ENCODE peak calls at places on chromosomes 7 and 10, in four cellular contexts. One of them, this sample, is unnamed.

GRCh38 chr7:129828078-129828762 is 124.5 kb downstream of the UBE2H start:
- DNase-seq in IMR-90: no peak
- DNase-seq in H1: no peak
- DNase-seq in GM12878: no peak
- DNase-seq in this sample: no peak

GRCh38 chr10:60578217-60578616 is 188.5 kb upstream of the ANK3 start:
- DNase-seq in IMR-90: no peak
- DNase-seq in H1: no peak
- DNase-seq in GM12878: no peak
- DNase-seq in this sample: no peak

GRCh38 chr10:119667562-119668328 is 16.6 kb downstream of the BAG3 start:
- DNase-seq in IMR-90: peak
- DNase-seq in H1: peak
- DNase-seq in GM12878: no peak
- DNase-seq in this sample: peak

GRCh38 chr7:87220734-87221215 is 1.2 kb upstream of the TMEM243 start:
- DNase-seq in IMR-90: no peak
- DNase-seq in H1: no peak
- DNase-seq in GM12878: no peak
- DNase-seq in this sample: no peak

GRCh38 chr10:72084094-72084459 is 4.3 kb downstream of the SPOCK2 start:
- DNase-seq in IMR-90: no peak
- DNase-seq in H1: no peak
- DNase-seq in GM12878: no peak
- DNase-seq in this sample: no peak

GRCh38 chr10:102599565-102600327 is 44.5 kb upstream of the TRIM8 start:
- DNase-seq in IMR-90: no peak
- DNase-seq in H1: no peak
- DNase-seq in GM12878: no peak
- DNase-seq in this sample: peak

GRCh38 chr7:138979226-138979979 is 1.8 kb downstream of the KIAA1549 start:
- DNase-seq in IMR-90: peak
- DNase-seq in H1: no peak
- DNase-seq in GM12878: no peak
- DNase-seq in this sample: no peak

GRCh38 chr7:148474421-148474820 is 116.1 kb upstream of the C7orf33 start:
- DNase-seq in IMR-90: no peak
- DNase-seq in H1: no peak
- DNase-seq in GM12878: no peak
- DNase-seq in this sample: no peak

GRCh38 chr7:124780056-124780455 is 14.5 kb upstream of the GPR37 start:
- DNase-seq in IMR-90: no peak
- DNase-seq in H1: no peak
- DNase-seq in GM12878: no peak
- DNase-seq in this sample: no peak

GRCh38 chr7:128726031-128726430 is 13.1 kb upstream of the CALU start:
- DNase-seq in IMR-90: no peak
- DNase-seq in H1: no peak
- DNase-seq in GM12878: no peak
- DNase-seq in this sample: no peak

GRCh38 chr7:48760528-48761265 is 163.7 kb upstream of the CDC14C start:
- DNase-seq in IMR-90: no peak
- DNase-seq in H1: no peak
- DNase-seq in GM12878: no peak
- DNase-seq in this sample: no peak

GRCh38 chr7:111752022-111752582 is 189.8 kb upstream of the IMMP2L start:
- DNase-seq in IMR-90: peak
- DNase-seq in H1: no peak
- DNase-seq in GM12878: no peak
- DNase-seq in this sample: peak

GRCh38 chr7:150585199-150585598 is 18.0 kb downstream of the GIMAP4 start:
- DNase-seq in IMR-90: no peak
- DNase-seq in H1: no peak
- DNase-seq in GM12878: no peak
- DNase-seq in this sample: no peak

GRCh38 chr7:55052726-55053431 is 34.1 kb downstream of the EGFR start:
- DNase-seq in IMR-90: peak
- DNase-seq in H1: no peak
- DNase-seq in GM12878: no peak
- DNase-seq in this sample: no peak

GRCh38 chr7:98163269-98163668 is 48.0 kb upstream of the BHLHA15 start:
- DNase-seq in IMR-90: no peak
- DNase-seq in H1: no peak
- DNase-seq in GM12878: no peak
- DNase-seq in this sample: no peak

GRCh38 chr10:6171891-6172354 is 30.8 kb upstream of the PFKFB3 start:
- DNase-seq in IMR-90: peak
- DNase-seq in H1: no peak
- DNase-seq in GM12878: peak
- DNase-seq in this sample: no peak

GRCh38 chr10:114822771-114823463 is 1.3 kb downstream of the FHIP2A start:
- DNase-seq in IMR-90: peak
- DNase-seq in H1: no peak
- DNase-seq in GM12878: no peak
- DNase-seq in this sample: no peak

GRCh38 chr7:147412782-147413186 is 1177.8 kb upstream of the C7orf33 start:
- DNase-seq in IMR-90: peak
- DNase-seq in H1: no peak
- DNase-seq in GM12878: no peak
- DNase-seq in this sample: no peak

DNA sequence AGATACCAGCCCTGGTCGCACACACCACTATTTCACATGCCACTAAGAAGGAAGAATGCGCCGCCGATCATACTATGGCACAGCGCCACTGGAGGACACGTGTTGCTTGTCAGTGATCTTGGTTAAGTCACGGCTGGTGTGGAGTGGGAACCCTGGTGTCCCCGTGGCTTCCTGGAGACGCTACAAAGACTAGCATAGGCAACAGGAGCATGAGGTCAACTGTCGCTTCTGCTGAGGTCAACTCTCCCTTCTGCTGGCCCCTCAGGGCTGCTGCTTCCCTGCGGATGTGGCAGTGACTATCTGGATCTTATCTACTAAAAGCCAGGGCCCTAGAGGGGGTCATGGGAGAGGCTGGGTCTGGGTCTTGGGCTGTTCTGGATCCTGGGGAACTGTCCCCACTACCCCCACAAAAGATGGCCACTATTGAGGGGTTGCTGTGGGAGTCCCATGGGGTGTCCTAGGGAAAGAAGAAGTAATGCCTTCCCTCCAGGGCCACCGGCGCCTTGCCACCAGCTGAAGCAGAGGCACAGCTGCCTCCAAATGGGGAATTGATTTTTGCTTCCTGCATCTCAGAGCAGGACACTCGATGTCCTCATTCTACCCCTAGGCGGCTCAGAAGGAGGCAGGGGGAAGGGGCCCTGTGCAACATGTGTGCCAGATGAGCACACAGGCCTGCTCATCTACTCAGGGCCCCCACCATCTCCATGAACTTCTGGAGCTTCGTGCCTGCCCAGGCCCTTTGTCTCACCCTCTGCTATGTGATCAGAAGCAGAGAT is 76.6 kb upstream of the PPIF start:
- DNase-seq in IMR-90: no peak
- DNase-seq in H1: no peak
- DNase-seq in GM12878: no peak
- DNase-seq in this sample: peak
- TF ChIP-seq CHD1 in IMR-90: no peak
- TF ChIP-seq CHD1 in H1: no peak
- TF ChIP-seq CHD1 in GM12878: no peak
- TF ChIP-seq CHD1 in this sample: no peak

DNA sequence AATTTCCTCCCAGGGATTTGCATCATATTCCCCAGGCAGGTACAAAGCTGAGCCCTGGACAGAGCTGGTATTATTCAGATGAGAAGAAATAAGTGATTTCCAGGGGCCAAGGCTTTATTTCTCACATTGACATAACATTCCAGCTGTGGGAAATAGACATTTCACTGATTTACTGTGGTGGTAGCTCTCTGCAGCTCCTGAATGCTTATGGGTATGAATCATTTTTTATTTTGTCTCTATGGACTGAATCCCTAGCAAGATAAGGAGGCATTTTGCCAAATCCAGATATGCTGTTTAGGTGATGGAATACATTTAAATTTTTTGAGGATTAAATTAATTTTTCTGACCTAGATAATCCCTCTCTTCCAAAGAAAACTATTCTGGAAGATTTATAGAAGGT is 97.9 kb downstream of the MTPN start:
- DNase-seq in IMR-90: peak
- DNase-seq in H1: no peak
- DNase-seq in GM12878: no peak
- DNase-seq in this sample: no peak
- TF ChIP-seq CHD1 in IMR-90: no peak
- TF ChIP-seq CHD1 in H1: no peak
- TF ChIP-seq CHD1 in GM12878: no peak
- TF ChIP-seq CHD1 in this sample: no peak

GRCh38 chr7:3493499-3493898 is 192.4 kb downstream of the SDK1 start:
- DNase-seq in IMR-90: peak
- DNase-seq in H1: no peak
- DNase-seq in GM12878: no peak
- DNase-seq in this sample: no peak
- TF ChIP-seq CHD1 in IMR-90: no peak
- TF ChIP-seq CHD1 in H1: no peak
- TF ChIP-seq CHD1 in GM12878: no peak
- TF ChIP-seq CHD1 in this sample: no peak

DNA sequence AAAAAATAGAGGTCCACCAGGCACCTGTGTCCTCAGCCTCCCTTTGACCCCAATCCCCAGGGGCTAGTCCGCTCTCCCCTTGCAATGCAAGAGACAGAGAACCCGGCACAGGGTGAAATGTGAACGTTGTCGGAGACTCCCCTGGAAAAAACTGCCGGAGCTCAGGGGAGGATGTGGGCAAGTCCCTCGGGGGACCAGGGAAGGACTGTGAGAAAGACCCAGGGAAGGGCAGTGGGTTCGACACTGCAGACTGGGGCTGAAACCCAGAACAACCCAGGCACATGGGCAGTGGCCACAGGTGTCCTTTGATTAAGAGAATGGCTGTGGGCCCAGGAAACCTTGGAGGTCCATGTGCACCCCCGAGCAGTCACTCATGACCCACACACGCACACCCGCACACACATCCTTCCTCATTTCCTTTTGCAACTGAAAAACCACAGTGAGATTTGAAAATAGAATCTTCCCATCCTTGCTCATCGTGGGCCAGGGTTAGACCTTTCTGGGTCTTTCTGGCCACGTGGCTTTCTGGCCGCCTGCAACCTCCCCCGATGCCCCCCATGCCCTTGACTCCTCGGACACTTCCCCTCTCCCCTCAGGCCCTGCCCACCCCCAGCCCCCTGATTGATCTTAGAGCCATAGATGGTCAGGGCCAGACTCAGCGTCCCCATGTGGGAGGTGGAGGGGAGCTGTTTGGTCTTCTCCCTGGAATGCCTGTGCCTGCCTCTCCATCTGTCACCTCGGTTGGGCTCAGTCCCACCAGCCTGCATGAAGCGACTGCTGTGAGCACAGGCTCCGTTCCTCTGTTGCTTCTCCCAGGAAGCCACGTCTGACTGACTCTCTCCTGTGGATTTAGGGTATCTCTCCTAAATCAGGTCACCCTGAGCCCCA is 7.9 kb downstream of the LAT2 start:
- DNase-seq in IMR-90: peak
- DNase-seq in H1: no peak
- DNase-seq in GM12878: peak
- DNase-seq in this sample: no peak
- TF ChIP-seq CHD1 in IMR-90: no peak
- TF ChIP-seq CHD1 in H1: no peak
- TF ChIP-seq CHD1 in GM12878: no peak
- TF ChIP-seq CHD1 in this sample: no peak

GRCh38 chr10:79147306-79147705 is 78.5 kb downstream of the ZMIZ1 start:
- DNase-seq in IMR-90: no peak
- DNase-seq in H1: no peak
- DNase-seq in GM12878: no peak
- DNase-seq in this sample: no peak

GRCh38 chr10:79145517-79146470 is 77.0 kb downstream of the ZMIZ1 start:
- DNase-seq in IMR-90: no peak
- DNase-seq in H1: no peak
- DNase-seq in GM12878: no peak
- DNase-seq in this sample: peak

GRCh38 chr10:79145174-79145483 is 76.4 kb downstream of the ZMIZ1 start:
- DNase-seq in IMR-90: no peak
- DNase-seq in H1: no peak
- DNase-seq in GM12878: no peak
- DNase-seq in this sample: no peak

GRCh38 chr10:79147796-79148451 is 79.2 kb downstream of the ZMIZ1 start:
- DNase-seq in IMR-90: no peak
- DNase-seq in H1: no peak
- DNase-seq in GM12878: no peak
- DNase-seq in this sample: no peak

DNA sequence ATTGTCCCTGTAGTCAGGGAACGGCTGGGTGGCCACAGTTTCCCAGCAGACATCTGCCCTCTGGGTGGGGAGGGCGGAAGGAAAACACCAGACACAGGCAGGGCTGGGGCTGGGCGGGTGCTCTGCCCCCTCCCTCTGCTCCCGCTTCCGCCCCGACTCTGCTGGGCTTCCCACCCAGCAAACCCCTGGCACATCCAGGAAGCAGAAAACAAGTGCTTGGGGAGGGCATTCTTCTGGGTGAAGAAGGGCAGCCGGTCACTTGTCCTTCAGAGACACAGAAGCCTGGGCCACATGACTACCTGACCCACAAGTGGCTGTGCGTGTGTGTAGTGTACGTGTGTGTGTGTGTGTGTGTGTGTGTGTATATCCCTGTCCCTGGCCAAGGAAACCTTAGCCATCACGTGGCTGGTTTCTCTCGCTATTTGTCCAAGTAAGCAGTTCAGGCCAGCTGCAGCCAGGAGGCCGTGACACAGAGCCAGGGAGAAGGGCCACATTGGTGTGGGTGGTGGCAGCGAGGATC is 77.9 kb downstream of the ZMIZ1 start:
- DNase-seq in IMR-90: peak
- DNase-seq in H1: no peak
- DNase-seq in GM12878: no peak
- DNase-seq in this sample: no peak
- TF ChIP-seq CHD1 in IMR-90: no peak
- TF ChIP-seq CHD1 in H1: no peak
- TF ChIP-seq CHD1 in GM12878: no peak
- TF ChIP-seq CHD1 in this sample: no peak

DNA sequence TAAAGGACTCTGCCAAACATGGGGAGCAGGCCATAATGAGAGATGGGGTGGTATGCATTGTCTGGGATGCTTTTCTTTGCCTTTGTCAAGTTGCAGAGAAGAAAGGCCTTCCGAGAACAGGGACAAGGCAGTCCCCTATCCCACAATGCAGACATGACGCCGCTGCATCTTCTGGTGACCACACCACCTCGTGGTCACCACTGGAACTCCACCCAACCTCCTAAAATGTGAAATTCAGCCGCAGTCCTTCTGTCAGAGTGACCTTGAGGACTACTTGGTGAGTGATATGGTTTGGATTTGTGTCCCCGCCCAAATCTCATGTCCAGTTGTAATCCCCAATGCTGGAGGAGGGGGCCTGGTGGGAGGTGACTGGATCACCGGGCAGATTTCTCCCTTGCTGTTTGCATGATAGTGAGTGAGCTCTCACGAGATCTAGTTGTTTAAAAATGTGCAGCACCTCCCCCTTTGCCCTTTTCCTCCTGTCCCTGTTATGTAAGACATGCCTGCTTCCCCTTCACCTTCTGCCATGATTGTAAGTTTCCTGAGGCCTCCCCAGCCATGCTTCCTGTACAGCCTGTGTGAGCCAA is 15.2 kb upstream of the FRMPD2 start:
- DNase-seq in IMR-90: peak
- DNase-seq in H1: no peak
- DNase-seq in GM12878: no peak
- DNase-seq in this sample: peak
- TF ChIP-seq CHD1 in IMR-90: no peak
- TF ChIP-seq CHD1 in H1: no peak
- TF ChIP-seq CHD1 in GM12878: no peak
- TF ChIP-seq CHD1 in this sample: no peak

GRCh38 chr10:3172081-3172445 is 519 bp downstream of the PITRM1 start:
- DNase-seq in IMR-90: peak
- DNase-seq in H1: no peak
- DNase-seq in GM12878: no peak
- DNase-seq in this sample: no peak
- TF ChIP-seq CHD1 in IMR-90: peak
- TF ChIP-seq CHD1 in H1: no peak
- TF ChIP-seq CHD1 in GM12878: no peak
- TF ChIP-seq CHD1 in this sample: no peak